ENCODE peak calls at places on chromosomes 7 and 10, in ten cellular contexts. P is AG10803; M is MCF 10A; Y is A172; X is activated CD4-positive, CD25-positive, alpha-beta regulatory T cell; J is aorta; S is NCI-H1092 treated with DMSO at 0.1 percent for 48 hours; U is Ammon's horn; I is WTC11; V is EH. A is an unnamed sample.

GRCh38 chr7:128791121-128791967 is 424 bp upstream of the CCDC136 start:
- DNase-seq in P (peak; percentile 52), M (peak; percentile 66), Y (peak; percentile 40), X (peak; percentile 32), J (peak; percentile 93), S (peak; percentile 46), U (peak; percentile 72), I (peak; percentile 78), V (peak; percentile 76), A (no peak)

GRCh38 chr7:121504478-121504877 is 108.4 kb upstream of the FAM3C start:
- DNase-seq in P (peak; percentile 88), M (peak; percentile 77), Y (peak; percentile 94), X (no peak), J (no peak), S (no peak), U (no peak), I (no peak), V (peak; percentile 92), A (no peak)

GRCh38 chr10:70537398-70538194 is 59.0 kb downstream of the PALD1 start:
- DNase-seq in P (no peak), M (peak; percentile 52), Y (no peak), X (no peak), J (no peak), S (no peak), U (no peak), I (peak; percentile 88), V (no peak), A (no peak)

GRCh38 chr10:15485027-15485426 is 113.9 kb upstream of the FAM171A1 start:
- DNase-seq in P (no peak), M (no peak), Y (no peak), X (no peak), J (no peak), S (no peak), U (no peak), I (no peak), V (no peak), A (no peak)

GRCh38 chr7:70631732-70632131 is 500.2 kb upstream of the GALNT17 start:
- DNase-seq in P (no peak), M (no peak), Y (no peak), X (no peak), J (no peak), S (no peak), U (no peak), I (no peak), V (no peak), A (no peak)

GRCh38 chr7:101173752-101174244 is 6.3 kb downstream of the NAT16 start:
- DNase-seq in P (no peak), M (peak; percentile 68), Y (peak; percentile 54), X (peak; percentile 23), J (no peak), S (no peak), U (no peak), I (peak; percentile 91), V (peak; percentile 64), A (no peak)

GRCh38 chr7:101081432-101081831 is 3.8 kb upstream of the TRIM56 start:
- DNase-seq in P (no peak), M (no peak), Y (no peak), X (no peak), J (no peak), S (no peak), U (no peak), I (no peak), V (no peak), A (no peak)

GRCh38 chr7:7090460-7090859 is 91.9 kb upstream of the C1GALT1 start:
- DNase-seq in P (no peak), M (no peak), Y (no peak), X (no peak), J (no peak), S (no peak), U (no peak), I (no peak), V (no peak), A (no peak)

GRCh38 chr10:131870411-131870810 is 30.4 kb upstream of the PPP2R2D start:
- DNase-seq in P (no peak), M (no peak), Y (no peak), X (no peak), J (peak; percentile 65), S (no peak), U (no peak), I (no peak), V (no peak), A (no peak)

GRCh38 chr10:120824864-120825263 is 26.3 kb upstream of the WDR11 start:
- DNase-seq in P (peak; percentile 4), M (peak; percentile 43), Y (no peak), X (no peak), J (no peak), S (no peak), U (peak; percentile 45), I (peak; percentile 67), V (peak; percentile 6), A (no peak)

GRCh38 chr7:134364619-134365037 is 47.9 kb upstream of the SLC35B4 start:
- DNase-seq in P (peak; percentile 65), M (peak; percentile 92), Y (peak; percentile 75), X (no peak), J (no peak), S (no peak), U (no peak), I (no peak), V (peak; percentile 73), A (no peak)

GRCh38 chr7:155778349-155778748 is 33.9 kb downstream of the SHH start:
- DNase-seq in P (no peak), M (no peak), Y (no peak), X (no peak), J (no peak), S (no peak), U (no peak), I (no peak), V (no peak), A (no peak)

GRCh38 chr10:111130471-111130870 is 53.6 kb downstream of the ADRA2A start:
- DNase-seq in P (no peak), M (no peak), Y (no peak), X (no peak), J (no peak), S (no peak), U (no peak), I (no peak), V (no peak), A (no peak)

GRCh38 chr7:55472928-55473725 is 99.2 kb downstream of the VOPP1 start:
- DNase-seq in P (no peak), M (no peak), Y (no peak), X (no peak), J (no peak), S (no peak), U (no peak), I (no peak), V (no peak), A (no peak)

GRCh38 chr7:39510738-39511372 is 55.3 kb upstream of the YAE1 start:
- DNase-seq in P (no peak), M (no peak), Y (peak; percentile 65), X (no peak), J (no peak), S (no peak), U (no peak), I (no peak), V (peak; percentile 46), A (no peak)

GRCh38 chr10:84654671-84655070 is 326.3 kb downstream of the CCSER2 start:
- DNase-seq in P (no peak), M (no peak), Y (no peak), X (no peak), J (no peak), S (peak; percentile 2), U (no peak), I (no peak), V (no peak), A (no peak)

GRCh38 chr7:138654616-138655015 is 46.5 kb downstream of the SVOPL start:
- DNase-seq in P (no peak), M (no peak), Y (no peak), X (no peak), J (no peak), S (no peak), U (no peak), I (no peak), V (no peak), A (no peak)

GRCh38 chr7:17528636-17529035 is 230.2 kb downstream of the AHR start:
- DNase-seq in P (no peak), M (peak; percentile 23), Y (no peak), X (no peak), J (no peak), S (no peak), U (no peak), I (no peak), V (no peak), A (no peak)

GRCh38 chr7:44639701-44640321 is 33.4 kb downstream of the OGDH start:
- DNase-seq in P (peak; percentile 78), M (peak; percentile 83), Y (peak; percentile 98), X (no peak), J (no peak), S (no peak), U (peak; percentile 41), I (peak; percentile 35), V (peak; percentile 83), A (no peak)

GRCh38 chr10:16384064-16384463 is 52.7 kb upstream of the PTER start:
- DNase-seq in P (no peak), M (no peak), Y (no peak), X (no peak), J (no peak), S (peak; percentile 72), U (peak; percentile 37), I (no peak), V (no peak), A (no peak)

GRCh38 chr10:103564799-103565365 is 71.4 kb downstream of the NEURL1 start:
- DNase-seq in P (no peak), M (peak; percentile 42), Y (no peak), X (no peak), J (no peak), S (no peak), U (no peak), I (peak; percentile 87), V (no peak), A (no peak)

GRCh38 chr7:26429168-26429567 is 137.5 kb downstream of the SNX10 start:
- DNase-seq in P (no peak), M (peak; percentile 6), Y (peak; percentile 35), X (no peak), J (no peak), S (no peak), U (no peak), I (no peak), V (peak; percentile 1), A (no peak)

GRCh38 chr10:6769704-6770417 is 189.8 kb upstream of the PRKCQ start:
- DNase-seq in P (no peak), M (no peak), Y (no peak), X (no peak), J (no peak), S (no peak), U (no peak), I (no peak), V (no peak), A (no peak)

GRCh38 chr10:98463976-98464754 is 17.4 kb upstream of the HPS1 start:
- DNase-seq in P (no peak), M (no peak), Y (no peak), X (no peak), J (no peak), S (no peak), U (no peak), I (no peak), V (peak; percentile 15), A (no peak)

GRCh38 chr10:72260588-72261322 is 13.0 kb upstream of the DDIT4 start:
- DNase-seq in P (peak; percentile 72), M (peak; percentile 99), Y (no peak), X (peak; percentile 49), J (peak; percentile 91), S (peak; percentile 57), U (peak; percentile 90), I (peak; percentile 98), V (peak; percentile 96), A (peak; percentile 89)

GRCh38 chr10:23325132-23325531 is 19.5 kb downstream of the C10orf67 start:
- DNase-seq in P (no peak), M (peak; percentile 15), Y (no peak), X (no peak), J (no peak), S (no peak), U (no peak), I (no peak), V (peak; percentile 32), A (no peak)

GRCh38 chr10:62960416-62960815 is 144.2 kb upstream of the EGR2 start:
- DNase-seq in P (peak; percentile 20), M (no peak), Y (peak; percentile 32), X (no peak), J (no peak), S (no peak), U (no peak), I (no peak), V (peak; percentile 51), A (no peak)

GRCh38 chr7:936131-937054 is 18.1 kb downstream of the ADAP1 start:
- DNase-seq in P (no peak), M (peak; percentile 83), Y (peak; percentile 99), X (no peak), J (peak; percentile 54), S (no peak), U (no peak), I (peak; percentile 10), V (peak; percentile 51), A (no peak)